ENCODE peak calls at places on chromosomes 2 and 18, in five cellular contexts. Z is activated naive CD8-positive, alpha-beta T cell treated with anti-CD3 and anti-CD28 coated beads, Interleukin-2, amount 10 ng/mL, durations not matched to agents 7 days and 5 days; D is T-helper 9 cell; G is WTC11; P is dermis blood vessel endothelial cell. H is an unnamed sample.

GRCh38 chr2:219277703-219278654 is 1.2 kb upstream of the DNAJB2 start:
- DNase-seq in Z (peak; percentile 81), D (peak; percentile 70), P (peak; percentile 83), G (peak; percentile 87), H (peak; percentile 89)

GRCh38 chr2:55995206-55995605 is 71.6 kb upstream of the EFEMP1 start:
- DNase-seq in P (peak; percentile 70), Z (no peak), D (no peak), G (no peak), H (no peak)

GRCh38 chr2:40606862-40607261 is 155.0 kb upstream of the SLC8A1 start:
- DNase-seq in P (no peak), G (no peak), D (no peak), Z (no peak), H (no peak)

GRCh38 chr2:120230515-120231471 is 7.6 kb upstream of the TMEM185B start:
- DNase-seq in Z (peak; percentile 37), D (no peak), P (no peak), G (no peak), H (peak; percentile 4)

GRCh38 chr18:58310517-58310916 is 266.5 kb downstream of the NEDD4L start:
- DNase-seq in G (no peak), Z (no peak), D (peak; percentile 6), P (peak; percentile 65), H (no peak)

GRCh38 chr2:20052872-20053281 is 1.4 kb upstream of the LAPTM4A start:
- DNase-seq in Z (no peak), G (no peak), D (no peak), P (peak; percentile 76), H (peak; percentile 88)

GRCh38 chr18:54671291-54671881 is 80.3 kb downstream of the DYNAP start:
- DNase-seq in Z (no peak), D (no peak), G (no peak), P (peak; percentile 55), H (peak; percentile 66)

GRCh38 chr2:174631009-174631981 is 33.7 kb upstream of the WIPF1 start:
- DNase-seq in P (no peak), D (no peak), Z (no peak), G (no peak), H (no peak)

GRCh38 chr2:233059797-233060499 is at the start of gene INPP5D:
- DNase-seq in P (peak; percentile 67), D (peak; percentile 57), G (no peak), Z (peak; percentile 79), H (peak; percentile 92)

GRCh38 chr18:50091495-50092249 is 103.3 kb downstream of the MYO5B start:
- DNase-seq in G (no peak), P (no peak), Z (no peak), D (no peak), H (no peak)

GRCh38 chr18:57898506-57899124 is 95.5 kb upstream of the ATP8B1 start:
- DNase-seq in Z (no peak), P (peak; percentile 29), G (no peak), D (no peak), H (no peak)

GRCh38 chr2:64493788-64494187 is 30.3 kb upstream of the AFTPH start:
- DNase-seq in D (no peak), P (no peak), G (no peak), Z (no peak), H (peak; percentile 16)

GRCh38 chr2:130813722-130814121 is 23.0 kb upstream of the ARHGEF4 start:
- DNase-seq in G (no peak), P (no peak), D (no peak), Z (no peak), H (no peak)

GRCh38 chr2:188415754-188416083 is 124.0 kb downstream of the GULP1 start:
- DNase-seq in D (no peak), Z (no peak), P (no peak), G (no peak), H (no peak)

GRCh38 chr2:225597911-225598310 is 198.4 kb downstream of the NYAP2 start:
- DNase-seq in G (no peak), P (no peak), D (no peak), Z (no peak), H (no peak)

GRCh38 chr2:215917953-215918620 is 95.3 kb downstream of the MREG start:
- DNase-seq in P (no peak), Z (no peak), G (no peak), D (no peak), H (peak; percentile 30)

GRCh38 chr2:36695746-36696415 is 626 bp upstream of the VIT start:
- DNase-seq in D (no peak), Z (no peak), G (no peak), P (peak; percentile 57), H (no peak)

GRCh38 chr2:109239720-109240119 is 110.7 kb downstream of the SH3RF3 start:
- DNase-seq in Z (no peak), G (no peak), P (peak; percentile 91), D (no peak), H (no peak)

GRCh38 chr2:119517433-119517832 is 6.8 kb downstream of the SCTR start:
- DNase-seq in P (peak; percentile 70), D (peak; percentile 5), G (peak; percentile 82), Z (peak; percentile 48), H (peak; percentile 72)